ENCODE peak calls at places on chromosomes 1 and 21, in seven cellular contexts. Z is prostate gland; O is AG04450; I is HCT116; T is GM12865; S is CD4-positive, CD25-positive, alpha-beta regulatory T cell; R is AG09309. J is an unnamed sample.

GRCh38 chr1:10838541-10838940 is 42.1 kb upstream of the CASZ1 start:
- DNase-seq in S (no peak), Z (no peak), T (no peak), R (no peak), I (no peak), O (no peak), J (no peak)

GRCh38 chr1:220876511-220877347 is 2.5 kb upstream of the HLX start:
- DNase-seq in T (no peak), Z (no peak), R (no peak), I (no peak), O (no peak), S (no peak), J (no peak)

GRCh38 chr1:9350011-9350907 is 57.6 kb downstream of the SPSB1 start:
- DNase-seq in I (no peak), S (no peak), Z (no peak), T (no peak), R (no peak), O (no peak), J (no peak)

GRCh38 chr1:154896811-154897286 is 26.8 kb upstream of the KCNN3 start:
- DNase-seq in S (no peak), Z (no peak), O (no peak), T (no peak), I (no peak), R (no peak), J (no peak)

GRCh38 chr21:19853709-19854575 is 1144.3 kb upstream of the NCAM2 start:
- DNase-seq in R (no peak), Z (no peak), S (no peak), O (no peak), I (no peak), T (peak; percentile 16), J (no peak)

GRCh38 chr21:43884012-43884860 is 19.2 kb downstream of the AGPAT3 start:
- DNase-seq in O (no peak), R (no peak), I (peak; percentile 83), T (peak; percentile 37), S (no peak), Z (no peak), J (no peak)

GRCh38 chr1:192747305-192747704 is 61.5 kb upstream of the RGS2 start:
- DNase-seq in R (peak; percentile 44), S (no peak), O (no peak), Z (no peak), I (no peak), T (no peak), J (no peak)

GRCh38 chr1:3921786-3922185 is 21.7 kb upstream of the C1orf174 start:
- DNase-seq in R (no peak), O (no peak), S (no peak), Z (no peak), I (no peak), T (no peak), J (no peak)

GRCh38 chr21:43355196-43355924 is 71.6 kb downstream of the SIK1 start:
- DNase-seq in S (no peak), I (no peak), Z (no peak), T (peak; percentile 28), R (no peak), O (no peak), J (no peak)

GRCh38 chr1:11188381-11188780 is 774 bp upstream of the ANGPTL7 start:
- DNase-seq in Z (no peak), O (no peak), S (no peak), I (no peak), T (no peak), R (no peak), J (no peak)

GRCh38 chr1:64469977-64470669 is at the start of gene CACHD1:
- DNase-seq in O (peak; percentile 33), R (peak; percentile 42), I (peak; percentile 52), Z (peak; percentile 81), S (peak; percentile 23), T (peak; percentile 62), J (peak; percentile 15)

GRCh38 chr1:164667010-164667409 is 108.0 kb downstream of the PBX1 start:
- DNase-seq in I (no peak), R (no peak), T (no peak), S (no peak), Z (no peak), O (no peak), J (no peak)

GRCh38 chr1:207997486-207998268 is 86.8 kb upstream of the CD34 start:
- DNase-seq in R (no peak), S (peak; percentile 14), O (peak; percentile 27), T (peak; percentile 56), Z (peak; percentile 82), I (peak; percentile 41), J (no peak)

GRCh38 chr1:61993331-61993961 is 201.2 kb upstream of the L1TD1 start:
- DNase-seq in O (no peak), T (no peak), S (no peak), Z (no peak), I (no peak), R (no peak), J (no peak)

GRCh38 chr1:48080343-48081255 is 83.4 kb upstream of the TRABD2B start:
- DNase-seq in T (no peak), O (no peak), S (no peak), R (no peak), Z (peak; percentile 30), I (no peak), J (no peak)

GRCh38 chr1:47249755-47250154 is 17.7 kb upstream of the TAL1 start:
- DNase-seq in O (no peak), T (no peak), R (no peak), I (no peak), S (no peak), Z (no peak), J (no peak)

GRCh38 chr1:223137402-223138100 is 5.5 kb downstream of the TLR5 start:
- DNase-seq in T (no peak), Z (peak; percentile 72), R (peak; percentile 68), I (no peak), S (no peak), O (no peak), J (no peak)

GRCh38 chr1:201025571-201026002 is 2.1 kb upstream of the KIF21B start:
- DNase-seq in Z (no peak), R (no peak), T (peak; percentile 78), S (no peak), I (no peak), O (no peak), J (no peak)

GRCh38 chr1:156697481-156697880 is 7.9 kb downstream of the CRABP2 start:
- DNase-seq in S (no peak), I (no peak), Z (no peak), R (no peak), O (no peak), T (no peak), J (no peak)

GRCh38 chr1:175433586-175434267 is 241.2 kb upstream of the KIAA0040 start:
- DNase-seq in I (no peak), O (no peak), T (no peak), S (no peak), R (no peak), Z (no peak), J (no peak)

GRCh38 chr1:39129514-39129913 is 75.0 kb upstream of the MACF1 start:
- DNase-seq in O (no peak), T (peak; percentile 16), I (no peak), S (no peak), Z (peak; percentile 15), R (no peak), J (no peak)

GRCh38 chr21:44436111-44436611 is 19.1 kb upstream of the LRRC3 start:
- DNase-seq in R (no peak), O (no peak), S (no peak), I (no peak), T (no peak), Z (no peak), J (no peak)

GRCh38 chr1:3641816-3642215 is 8.1 kb downstream of the WRAP73 start:
- DNase-seq in Z (no peak), R (no peak), O (no peak), I (no peak), T (no peak), S (no peak), J (no peak)

GRCh38 chr1:161531986-161532875 is 7.9 kb downstream of the HSPA6 start:
- DNase-seq in S (no peak), I (no peak), R (no peak), T (no peak), Z (no peak), O (no peak), J (no peak)
- H3K4me3 ChIP-seq in S (no peak overlapping the region), I (no peak overlapping the region), R (no peak overlapping the region), T (no peak overlapping the region), Z (no peak overlapping the region), O (peak overlapping the region; percentile 67), J (no peak overlapping the region)

DNA sequence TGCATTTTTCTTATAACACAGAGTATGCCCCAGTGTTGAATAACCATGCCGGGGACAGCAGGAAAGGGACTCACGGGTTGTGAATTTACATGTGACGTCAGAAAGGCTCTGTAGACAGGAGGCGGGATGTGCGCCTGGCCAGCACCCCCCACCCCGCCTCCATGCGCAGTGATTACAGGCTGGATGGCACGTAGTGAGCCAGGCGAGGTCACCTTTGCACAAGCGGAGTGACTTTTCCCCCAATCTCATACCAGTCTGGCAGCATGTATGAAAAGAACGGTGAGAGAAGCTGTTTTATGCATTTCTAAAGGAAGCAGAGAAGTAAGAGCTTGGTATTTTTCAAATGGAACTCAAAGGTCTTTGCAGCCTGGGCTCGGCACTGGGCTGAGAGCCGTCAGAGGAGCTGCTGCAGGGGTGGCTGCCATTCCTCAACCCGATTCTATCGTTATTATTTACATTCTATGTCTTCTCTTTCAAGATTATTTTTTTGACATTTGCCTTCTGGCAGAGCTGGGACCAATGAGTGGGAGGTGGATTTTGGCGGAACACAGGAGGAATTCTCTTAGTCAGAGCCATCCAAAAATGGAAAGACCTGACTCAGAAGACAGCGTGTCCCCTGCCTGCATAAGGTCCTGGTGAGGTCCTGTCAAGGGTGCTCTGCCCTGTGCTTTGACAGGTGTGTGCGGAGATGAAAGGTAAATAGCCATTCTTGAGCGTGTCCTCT is 115.6 kb upstream of the SLC45A1 start:
- DNase-seq in Z (peak; percentile 75), R (no peak), S (no peak), O (peak; percentile 70), I (peak; percentile 77), T (no peak), J (no peak)
- H3K4me3 ChIP-seq in Z (no peak overlapping the region), R (no peak overlapping the region), S (no peak overlapping the region), O (peak overlapping the region; percentile 44), I (peak overlapping the region; percentile 33), T (no peak overlapping the region), J (no peak overlapping the region)

GRCh38 chr1:151062738-151063371 is 2.7 kb downstream of the MLLT11 start:
- DNase-seq in R (no peak), I (no peak), S (no peak), Z (no peak), T (no peak), O (peak; percentile 66), J (no peak)

GRCh38 chr1:151061012-151061401 is 810 bp downstream of the MLLT11 start:
- DNase-seq in I (no peak), S (no peak), O (no peak), R (no peak), Z (no peak), T (no peak), J (no peak)

GRCh38 chr1:151059342-151060240 is at the start of gene CDC42SE1:
- DNase-seq in O (peak; percentile 45), R (no peak), T (peak; percentile 93), I (peak; percentile 51), Z (peak; percentile 75), S (peak; percentile 76), J (peak; percentile 63)

GRCh38 chr1:151060241-151061011 is at the start of gene MLLT11:
- DNase-seq in S (no peak), R (no peak), Z (peak; percentile 19), O (no peak), T (no peak), I (no peak), J (no peak)

GRCh38 chr1:151061704-151062103 is 1.5 kb downstream of the MLLT11 start:
- DNase-seq in Z (no peak), I (no peak), T (no peak), R (no peak), O (no peak), S (no peak), J (no peak)
- H3K4me3 ChIP-seq in Z (no peak overlapping the region), I (no peak overlapping the region), T (no peak overlapping the region), R (no peak overlapping the region), O (peak overlapping the region; percentile 84), S (no peak overlapping the region), J (no peak overlapping the region)

GRCh38 chr1:118978914-118979701 is 9.0 kb downstream of the TBX15 start:
- DNase-seq in S (no peak), I (no peak), R (no peak), T (no peak), O (no peak), Z (no peak), J (no peak)
- H3K4me3 ChIP-seq in S (no peak overlapping the region), I (no peak overlapping the region), R (no peak overlapping the region), T (no peak overlapping the region), O (no peak overlapping the region), Z (no peak overlapping the region), J (no peak overlapping the region)